ENCODE peak calls at places on chromosomes 6 and 20, in four cellular contexts. Q is HCT116, H is SK-N-SH, X is GM12878. W is an unnamed sample.

GRCh38 chr6:160002882-160003281 is 34.0 kb downstream of the IGF2R start:
- DNase-seq in Q (no peak), H (no peak), X (no peak), W (no peak)

GRCh38 chr6:134402372-134402984 is 84.6 kb upstream of the SGK1 start:
- DNase-seq in H (no peak), Q (no peak), X (no peak), W (no peak)

GRCh38 chr6:70668499-70668812 is 773 bp downstream of the SMAP1 start:
- DNase-seq in Q (peak), X (no peak), H (no peak), W (no peak)

GRCh38 chr20:62413896-62414481 is 6.9 kb upstream of the CABLES2 start:
- DNase-seq in X (no peak), H (peak), Q (no peak), W (no peak)

GRCh38 chr20:14495066-14495465 is 157.7 kb upstream of the FLRT3 start:
- DNase-seq in X (no peak), H (no peak), Q (no peak), W (no peak)

GRCh38 chr20:64242003-64242796 is 13.3 kb upstream of the PCMTD2 start:
- DNase-seq in H (no peak), Q (no peak), X (no peak), W (no peak)

GRCh38 chr20:41467690-41468089 is 101.1 kb upstream of the EMILIN3 start:
- DNase-seq in X (no peak), Q (no peak), H (no peak), W (no peak)

GRCh38 chr20:45962031-45962755 is 9.8 kb downstream of the ZNF335 start:
- DNase-seq in X (no peak), Q (no peak), H (no peak), W (no peak)

GRCh38 chr6:157628463-157628862 is 194.6 kb upstream of the SNX9 start:
- DNase-seq in X (no peak), Q (no peak), H (no peak), W (no peak)

GRCh38 chr20:34701405-34702085 is 2.6 kb upstream of the TP53INP2 start:
- DNase-seq in Q (no peak), X (no peak), H (no peak), W (no peak)

GRCh38 chr6:40397287-40398033 is 189.7 kb downstream of the LRFN2 start:
- DNase-seq in X (no peak), H (no peak), Q (no peak), W (no peak)

GRCh38 chr20:38152175-38153010 is 12.7 kb downstream of the TGM2 start:
- DNase-seq in H (peak), X (peak), Q (no peak), W (no peak)
- TF ChIP-seq JUND in H (peak), X (no peak), Q (no peak), W (no peak)

DNA sequence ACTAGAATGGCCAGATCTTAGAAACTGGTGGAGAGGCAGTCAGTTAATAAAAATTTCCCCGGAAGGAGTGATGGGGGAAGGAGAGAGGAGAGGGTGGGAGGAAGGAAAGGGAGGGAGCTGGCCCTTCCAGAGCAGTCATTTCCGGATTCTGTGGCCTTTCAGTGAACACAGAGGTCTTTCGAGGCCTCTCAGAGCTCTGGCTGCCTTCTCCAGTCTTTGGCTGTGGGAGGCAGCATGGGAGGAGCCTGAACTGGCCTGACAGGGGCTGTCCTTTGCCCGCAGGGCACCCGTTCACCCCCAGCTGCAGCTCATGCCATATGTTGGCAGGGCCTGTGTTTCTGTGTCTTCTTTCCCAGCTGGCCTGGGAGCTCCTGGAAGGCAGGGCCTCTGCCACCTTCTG is 95.5 kb downstream of the PPP1R14C start:
- DNase-seq in H (peak), X (no peak), Q (no peak), W (peak)
- TF ChIP-seq JUND in H (no peak), X (no peak), Q (no peak), W (no peak)

GRCh38 chr6:32940656-32941411 is at the start of gene HLA-DMB:
- DNase-seq in X (peak), H (peak), Q (peak), W (peak)
- TF ChIP-seq JUND in X (no peak), H (no peak), Q (no peak), W (no peak)

GRCh38 chr6:7448232-7448631 is 58.6 kb downstream of the RIOK1 start:
- DNase-seq in X (no peak), Q (no peak), H (no peak), W (no peak)

GRCh38 chr6:7445076-7445475 is 55.5 kb downstream of the RIOK1 start:
- DNase-seq in H (no peak), X (no peak), Q (no peak), W (no peak)

GRCh38 chr6:7446644-7447325 is 57.2 kb downstream of the RIOK1 start:
- DNase-seq in H (no peak), X (no peak), Q (no peak), W (peak)

GRCh38 chr6:7449018-7449417 is 59.4 kb downstream of the RIOK1 start:
- DNase-seq in H (no peak), Q (no peak), X (no peak), W (no peak)

DNA sequence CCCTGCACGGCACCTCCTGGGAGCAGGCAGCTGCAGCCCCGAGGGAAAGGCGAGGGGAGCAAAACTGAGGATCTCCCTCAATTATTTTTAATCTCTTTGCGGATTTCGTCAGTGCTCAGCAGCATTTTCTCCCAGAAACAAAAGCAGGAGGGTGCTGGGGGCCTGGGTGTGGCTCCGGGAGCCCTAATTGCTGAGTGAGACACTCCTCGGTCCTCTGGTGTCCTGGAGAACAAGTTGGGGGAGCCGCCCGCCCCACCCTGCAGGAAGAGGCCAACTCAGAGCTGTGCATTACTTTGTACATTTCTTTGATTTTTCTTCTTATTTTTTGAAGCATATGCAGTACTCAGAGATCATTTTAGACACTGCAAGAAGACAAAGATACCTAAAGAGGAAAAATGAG is 56.4 kb downstream of the RIOK1 start:
- DNase-seq in H (no peak), Q (no peak), X (no peak), W (no peak)
- TF ChIP-seq JUND in H (no peak), Q (no peak), X (no peak), W (no peak)

DNA sequence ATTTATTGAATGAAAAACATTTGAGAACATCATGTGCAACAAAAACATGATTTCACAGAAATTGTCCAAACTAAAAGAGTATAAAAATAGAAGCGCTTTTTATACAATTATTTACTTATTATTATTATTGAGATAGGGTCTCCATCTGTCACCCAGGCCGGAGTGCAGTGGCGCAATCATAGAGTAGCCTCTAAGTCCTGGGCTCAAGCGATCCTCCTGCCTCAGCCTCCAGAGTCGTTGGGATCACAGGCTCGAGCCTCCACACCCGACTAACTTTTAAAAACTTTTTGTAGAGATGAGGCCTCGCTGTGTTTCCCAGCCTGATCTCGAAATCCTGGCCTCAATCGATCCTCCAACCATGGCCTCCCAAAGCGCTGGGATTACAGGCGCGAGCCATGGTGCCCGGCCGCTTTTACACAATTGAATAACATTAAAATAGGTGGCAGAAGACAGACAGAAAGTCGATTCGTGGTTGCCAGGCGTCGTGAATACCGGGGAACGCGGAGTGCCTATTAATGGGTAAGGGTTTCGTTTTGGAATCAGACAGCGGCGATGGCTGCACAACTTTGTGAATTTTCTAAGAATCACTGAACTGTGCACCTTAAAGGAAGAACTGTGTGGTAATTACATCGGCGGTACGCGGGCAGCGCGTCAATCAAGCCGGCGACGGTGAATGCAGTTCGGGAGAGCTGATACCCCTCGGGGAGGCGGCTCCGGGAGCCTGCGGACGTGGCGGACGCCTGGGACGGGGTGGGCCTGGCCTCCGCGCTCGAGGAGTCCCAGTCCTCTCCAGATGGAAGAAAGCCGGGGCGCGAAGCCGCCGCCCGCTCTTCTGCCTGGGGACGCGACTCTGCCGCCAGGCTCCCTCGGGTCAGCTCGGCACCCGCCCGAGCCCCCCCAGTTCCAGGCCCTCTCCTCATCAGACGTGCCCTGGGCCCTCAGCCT is 807 bp downstream of the TBC1D20 start:
- DNase-seq in X (no peak), Q (no peak), H (no peak), W (peak)
- TF ChIP-seq JUND in X (no peak), Q (no peak), H (no peak), W (no peak)

GRCh38 chr20:25503946-25504345 is 81.4 kb downstream of the NINL start:
- DNase-seq in X (no peak), H (no peak), Q (no peak), W (no peak)
- TF ChIP-seq JUND in X (no peak), H (no peak), Q (no peak), W (no peak)

GRCh38 chr6:143609501-143609900 is 68.3 kb upstream of the PHACTR2 start:
- DNase-seq in X (no peak), H (no peak), Q (no peak), W (no peak)
- TF ChIP-seq JUND in X (no peak), H (no peak), Q (no peak), W (no peak)